ENCODE peak calls at places on chromosomes 7 and 10, in ten cellular contexts. One of them, this sample, is unnamed.

GRCh38 chr10:95896066-95896850 is 11.5 kb upstream of the CC2D2B start:
- DNase-seq in aorta: no peak
- DNase-seq in COR-L47: no peak
- DNase-seq in NCI-H460: no peak
- DNase-seq in psoas muscle: no peak
- DNase-seq in AG08395: no peak
- DNase-seq in fibroblast of mammary gland: no peak
- DNase-seq in renal cortical epithelial cell: no peak
- DNase-seq in activated naive CD4-positive, alpha-beta T cell treated with anti-CD3 and anti-CD28 coated beads, Interleukin-2, amount 10 ng/mL, durations not matched to agents 7 days and 5 days: no peak
- DNase-seq in cardiac fibroblast: no peak
- DNase-seq in this sample: no peak

GRCh38 chr10:33413093-33413442 is 78.6 kb upstream of the NRP1 start:
- DNase-seq in aorta: no peak
- DNase-seq in COR-L47: no peak
- DNase-seq in NCI-H460: no peak
- DNase-seq in psoas muscle: no peak
- DNase-seq in AG08395: peak; percentile 21
- DNase-seq in fibroblast of mammary gland: no peak
- DNase-seq in renal cortical epithelial cell: peak; percentile 48
- DNase-seq in activated naive CD4-positive, alpha-beta T cell treated with anti-CD3 and anti-CD28 coated beads, Interleukin-2, amount 10 ng/mL, durations not matched to agents 7 days and 5 days: no peak
- DNase-seq in cardiac fibroblast: no peak
- DNase-seq in this sample: no peak

GRCh38 chr10:70594161-70594560 is 8.4 kb downstream of the PRF1 start:
- DNase-seq in aorta: no peak
- DNase-seq in COR-L47: no peak
- DNase-seq in NCI-H460: no peak
- DNase-seq in psoas muscle: no peak
- DNase-seq in AG08395: no peak
- DNase-seq in fibroblast of mammary gland: no peak
- DNase-seq in renal cortical epithelial cell: no peak
- DNase-seq in activated naive CD4-positive, alpha-beta T cell treated with anti-CD3 and anti-CD28 coated beads, Interleukin-2, amount 10 ng/mL, durations not matched to agents 7 days and 5 days: no peak
- DNase-seq in cardiac fibroblast: no peak
- DNase-seq in this sample: no peak

GRCh38 chr10:60299961-60300883 is 89.5 kb downstream of the ANK3 start:
- DNase-seq in aorta: no peak
- DNase-seq in COR-L47: no peak
- DNase-seq in NCI-H460: no peak
- DNase-seq in psoas muscle: no peak
- DNase-seq in AG08395: no peak
- DNase-seq in fibroblast of mammary gland: peak; percentile 53
- DNase-seq in renal cortical epithelial cell: peak; percentile 71
- DNase-seq in activated naive CD4-positive, alpha-beta T cell treated with anti-CD3 and anti-CD28 coated beads, Interleukin-2, amount 10 ng/mL, durations not matched to agents 7 days and 5 days: no peak
- DNase-seq in cardiac fibroblast: peak; percentile 95
- DNase-seq in this sample: no peak

GRCh38 chr7:97145068-97145467 is 27.6 kb downstream of the SDHAF3 start:
- DNase-seq in aorta: no peak
- DNase-seq in COR-L47: peak; percentile 8
- DNase-seq in NCI-H460: peak; percentile 41
- DNase-seq in psoas muscle: no peak
- DNase-seq in AG08395: peak; percentile 29
- DNase-seq in fibroblast of mammary gland: peak; percentile 58
- DNase-seq in renal cortical epithelial cell: peak; percentile 44
- DNase-seq in activated naive CD4-positive, alpha-beta T cell treated with anti-CD3 and anti-CD28 coated beads, Interleukin-2, amount 10 ng/mL, durations not matched to agents 7 days and 5 days: no peak
- DNase-seq in cardiac fibroblast: peak; percentile 61
- DNase-seq in this sample: no peak

GRCh38 chr10:10788761-10789160 is 228.9 kb upstream of the CELF2 start:
- DNase-seq in aorta: no peak
- DNase-seq in COR-L47: no peak
- DNase-seq in NCI-H460: no peak
- DNase-seq in psoas muscle: no peak
- DNase-seq in AG08395: no peak
- DNase-seq in fibroblast of mammary gland: peak; percentile 33
- DNase-seq in renal cortical epithelial cell: no peak
- DNase-seq in activated naive CD4-positive, alpha-beta T cell treated with anti-CD3 and anti-CD28 coated beads, Interleukin-2, amount 10 ng/mL, durations not matched to agents 7 days and 5 days: no peak
- DNase-seq in cardiac fibroblast: peak; percentile 43
- DNase-seq in this sample: no peak

GRCh38 chr7:158044156-158044823 is 543.3 kb downstream of the PTPRN2 start:
- DNase-seq in aorta: peak; percentile 47
- DNase-seq in COR-L47: no peak
- DNase-seq in NCI-H460: no peak
- DNase-seq in psoas muscle: no peak
- DNase-seq in AG08395: no peak
- DNase-seq in fibroblast of mammary gland: no peak
- DNase-seq in renal cortical epithelial cell: no peak
- DNase-seq in activated naive CD4-positive, alpha-beta T cell treated with anti-CD3 and anti-CD28 coated beads, Interleukin-2, amount 10 ng/mL, durations not matched to agents 7 days and 5 days: no peak
- DNase-seq in cardiac fibroblast: no peak
- DNase-seq in this sample: peak; percentile 58

GRCh38 chr10:14527915-14528314 is 197.2 kb upstream of the FRMD4A start:
- DNase-seq in aorta: no peak
- DNase-seq in COR-L47: no peak
- DNase-seq in NCI-H460: no peak
- DNase-seq in psoas muscle: no peak
- DNase-seq in AG08395: no peak
- DNase-seq in fibroblast of mammary gland: no peak
- DNase-seq in renal cortical epithelial cell: no peak
- DNase-seq in activated naive CD4-positive, alpha-beta T cell treated with anti-CD3 and anti-CD28 coated beads, Interleukin-2, amount 10 ng/mL, durations not matched to agents 7 days and 5 days: no peak
- DNase-seq in cardiac fibroblast: no peak
- DNase-seq in this sample: no peak

GRCh38 chr10:59960751-59961150 is 54.4 kb upstream of the CCDC6 start:
- DNase-seq in aorta: no peak
- DNase-seq in COR-L47: no peak
- DNase-seq in NCI-H460: peak; percentile 8
- DNase-seq in psoas muscle: no peak
- DNase-seq in AG08395: no peak
- DNase-seq in fibroblast of mammary gland: peak; percentile 25
- DNase-seq in renal cortical epithelial cell: no peak
- DNase-seq in activated naive CD4-positive, alpha-beta T cell treated with anti-CD3 and anti-CD28 coated beads, Interleukin-2, amount 10 ng/mL, durations not matched to agents 7 days and 5 days: no peak
- DNase-seq in cardiac fibroblast: peak; percentile 2
- DNase-seq in this sample: no peak

GRCh38 chr10:32795598-32796183 is 162.3 kb downstream of the ITGB1 start:
- DNase-seq in aorta: no peak
- DNase-seq in COR-L47: peak; percentile 2
- DNase-seq in NCI-H460: peak; percentile 13
- DNase-seq in psoas muscle: no peak
- DNase-seq in AG08395: peak; percentile 22
- DNase-seq in fibroblast of mammary gland: peak; percentile 34
- DNase-seq in renal cortical epithelial cell: peak; percentile 40
- DNase-seq in activated naive CD4-positive, alpha-beta T cell treated with anti-CD3 and anti-CD28 coated beads, Interleukin-2, amount 10 ng/mL, durations not matched to agents 7 days and 5 days: no peak
- DNase-seq in cardiac fibroblast: peak; percentile 53
- DNase-seq in this sample: no peak

GRCh38 chr10:124324451-124324850 is 94.3 kb downstream of the OAT start:
- DNase-seq in aorta: no peak
- DNase-seq in COR-L47: no peak
- DNase-seq in NCI-H460: no peak
- DNase-seq in psoas muscle: no peak
- DNase-seq in AG08395: no peak
- DNase-seq in fibroblast of mammary gland: no peak
- DNase-seq in renal cortical epithelial cell: no peak
- DNase-seq in activated naive CD4-positive, alpha-beta T cell treated with anti-CD3 and anti-CD28 coated beads, Interleukin-2, amount 10 ng/mL, durations not matched to agents 7 days and 5 days: no peak
- DNase-seq in cardiac fibroblast: no peak
- DNase-seq in this sample: peak; percentile 50

GRCh38 chr7:123557016-123557630 is 495 bp downstream of the NDUFA5 start:
- DNase-seq in aorta: no peak
- DNase-seq in COR-L47: peak; percentile 33
- DNase-seq in NCI-H460: no peak
- DNase-seq in psoas muscle: no peak
- DNase-seq in AG08395: peak; percentile 3
- DNase-seq in fibroblast of mammary gland: peak; percentile 31
- DNase-seq in renal cortical epithelial cell: peak; percentile 54
- DNase-seq in activated naive CD4-positive, alpha-beta T cell treated with anti-CD3 and anti-CD28 coated beads, Interleukin-2, amount 10 ng/mL, durations not matched to agents 7 days and 5 days: no peak
- DNase-seq in cardiac fibroblast: no peak
- DNase-seq in this sample: no peak

GRCh38 chr7:78953726-78954363 is 499.6 kb downstream of the MAGI2 start:
- DNase-seq in aorta: no peak
- DNase-seq in COR-L47: no peak
- DNase-seq in NCI-H460: no peak
- DNase-seq in psoas muscle: no peak
- DNase-seq in AG08395: no peak
- DNase-seq in fibroblast of mammary gland: peak; percentile 12
- DNase-seq in renal cortical epithelial cell: no peak
- DNase-seq in activated naive CD4-positive, alpha-beta T cell treated with anti-CD3 and anti-CD28 coated beads, Interleukin-2, amount 10 ng/mL, durations not matched to agents 7 days and 5 days: no peak
- DNase-seq in cardiac fibroblast: no peak
- DNase-seq in this sample: no peak

This sample was measured in upper lobe of right lung.